ENCODE peak calls at places on chromosomes 5 and 9, in ten cellular contexts. One of them, this sample, is unnamed.

GRCh38 chr5:82684153-82684552 is 393.0 kb downstream of the TMEM167A start:
- DNase-seq in Calu3: no peak
- DNase-seq in glutamatergic neuron: no peak
- DNase-seq in astrocyte of the cerebellum: no peak
- DNase-seq in fibroblast of mammary gland: no peak
- DNase-seq in lower leg skin: no peak
- DNase-seq in OCI-LY7: no peak
- DNase-seq in NB4: no peak
- DNase-seq in upper lobe of right lung: no peak
- DNase-seq in CD4-positive, alpha-beta T cell: no peak
- DNase-seq in this sample: no peak

GRCh38 chr5:16759147-16759800 is 142.5 kb upstream of the RETREG1 start:
- DNase-seq in Calu3: no peak
- DNase-seq in glutamatergic neuron: no peak
- DNase-seq in CD4-positive, alpha-beta T cell: no peak
- DNase-seq in fibroblast of mammary gland: no peak
- DNase-seq in astrocyte of the cerebellum: peak; percentile 26
- DNase-seq in NB4: peak; percentile 60
- DNase-seq in lower leg skin: no peak
- DNase-seq in upper lobe of right lung: no peak
- DNase-seq in OCI-LY7: no peak
- DNase-seq in this sample: peak; percentile 18

GRCh38 chr5:177133119-177133844 is at the start of gene NSD1:
- DNase-seq in glutamatergic neuron: peak; percentile 92
- DNase-seq in upper lobe of right lung: peak; percentile 96
- DNase-seq in astrocyte of the cerebellum: peak; percentile 20
- DNase-seq in Calu3: peak; percentile 85
- DNase-seq in NB4: peak; percentile 88
- DNase-seq in OCI-LY7: peak; percentile 86
- DNase-seq in fibroblast of mammary gland: peak; percentile 76
- DNase-seq in CD4-positive, alpha-beta T cell: peak; percentile 91
- DNase-seq in lower leg skin: peak; percentile 96
- DNase-seq in this sample: peak; percentile 87

GRCh38 chr5:34914671-34915138 is 599 bp downstream of the RAD1 start:
- DNase-seq in CD4-positive, alpha-beta T cell: no peak
- DNase-seq in glutamatergic neuron: peak; percentile 24
- DNase-seq in upper lobe of right lung: peak; percentile 67
- DNase-seq in lower leg skin: peak; percentile 88
- DNase-seq in NB4: peak; percentile 53
- DNase-seq in Calu3: no peak
- DNase-seq in fibroblast of mammary gland: peak; percentile 25
- DNase-seq in OCI-LY7: peak; percentile 44
- DNase-seq in astrocyte of the cerebellum: no peak
- DNase-seq in this sample: peak; percentile 40

GRCh38 chr9:125752070-125752628 is 5.0 kb downstream of the PBX3 start:
- DNase-seq in upper lobe of right lung: no peak
- DNase-seq in lower leg skin: no peak
- DNase-seq in fibroblast of mammary gland: no peak
- DNase-seq in NB4: no peak
- DNase-seq in CD4-positive, alpha-beta T cell: no peak
- DNase-seq in Calu3: no peak
- DNase-seq in astrocyte of the cerebellum: no peak
- DNase-seq in OCI-LY7: no peak
- DNase-seq in glutamatergic neuron: no peak
- DNase-seq in this sample: no peak

GRCh38 chr9:14482856-14483255 is 168.9 kb upstream of the NFIB start:
- DNase-seq in Calu3: no peak
- DNase-seq in fibroblast of mammary gland: no peak
- DNase-seq in astrocyte of the cerebellum: no peak
- DNase-seq in upper lobe of right lung: no peak
- DNase-seq in glutamatergic neuron: no peak
- DNase-seq in NB4: no peak
- DNase-seq in CD4-positive, alpha-beta T cell: no peak
- DNase-seq in OCI-LY7: no peak
- DNase-seq in lower leg skin: no peak
- DNase-seq in this sample: no peak

GRCh38 chr9:117917873-117918272 is 213.7 kb downstream of the TLR4 start:
- DNase-seq in glutamatergic neuron: peak; percentile 13
- DNase-seq in upper lobe of right lung: no peak
- DNase-seq in fibroblast of mammary gland: no peak
- DNase-seq in astrocyte of the cerebellum: no peak
- DNase-seq in NB4: no peak
- DNase-seq in CD4-positive, alpha-beta T cell: no peak
- DNase-seq in lower leg skin: no peak
- DNase-seq in OCI-LY7: no peak
- DNase-seq in Calu3: no peak
- DNase-seq in this sample: no peak

GRCh38 chr9:89658401-89658800 is 53.6 kb downstream of the GADD45G start:
- DNase-seq in upper lobe of right lung: no peak
- DNase-seq in NB4: no peak
- DNase-seq in Calu3: no peak
- DNase-seq in OCI-LY7: no peak
- DNase-seq in astrocyte of the cerebellum: no peak
- DNase-seq in fibroblast of mammary gland: no peak
- DNase-seq in CD4-positive, alpha-beta T cell: no peak
- DNase-seq in lower leg skin: no peak
- DNase-seq in glutamatergic neuron: no peak
- DNase-seq in this sample: no peak

GRCh38 chr5:173592050-173592669 is 24.3 kb downstream of the BOD1 start:
- DNase-seq in upper lobe of right lung: no peak
- DNase-seq in fibroblast of mammary gland: peak; percentile 39
- DNase-seq in lower leg skin: no peak
- DNase-seq in NB4: peak; percentile 55
- DNase-seq in Calu3: no peak
- DNase-seq in CD4-positive, alpha-beta T cell: no peak
- DNase-seq in glutamatergic neuron: no peak
- DNase-seq in astrocyte of the cerebellum: no peak
- DNase-seq in OCI-LY7: peak; percentile 66
- DNase-seq in this sample: no peak

GRCh38 chr5:149773245-149774095 is 43.4 kb downstream of the PPARGC1B start:
- DNase-seq in upper lobe of right lung: no peak
- DNase-seq in NB4: no peak
- DNase-seq in Calu3: no peak
- DNase-seq in OCI-LY7: no peak
- DNase-seq in fibroblast of mammary gland: no peak
- DNase-seq in CD4-positive, alpha-beta T cell: no peak
- DNase-seq in glutamatergic neuron: no peak
- DNase-seq in astrocyte of the cerebellum: no peak
- DNase-seq in lower leg skin: no peak
- DNase-seq in this sample: no peak

GRCh38 chr9:138049085-138049778 is 171.7 kb downstream of the CACNA1B start:
- DNase-seq in glutamatergic neuron: no peak
- DNase-seq in Calu3: no peak
- DNase-seq in lower leg skin: peak; percentile 73
- DNase-seq in upper lobe of right lung: peak; percentile 52
- DNase-seq in astrocyte of the cerebellum: no peak
- DNase-seq in CD4-positive, alpha-beta T cell: no peak
- DNase-seq in fibroblast of mammary gland: no peak
- DNase-seq in NB4: no peak
- DNase-seq in OCI-LY7: no peak
- DNase-seq in this sample: no peak

GRCh38 chr5:177103523-177104253 is 17.0 kb downstream of the FGFR4 start:
- DNase-seq in lower leg skin: no peak
- DNase-seq in upper lobe of right lung: no peak
- DNase-seq in CD4-positive, alpha-beta T cell: no peak
- DNase-seq in fibroblast of mammary gland: peak; percentile 16
- DNase-seq in glutamatergic neuron: no peak
- DNase-seq in astrocyte of the cerebellum: no peak
- DNase-seq in OCI-LY7: no peak
- DNase-seq in Calu3: no peak
- DNase-seq in NB4: no peak
- DNase-seq in this sample: no peak

GRCh38 chr5:152052470-152052869 is 127.8 kb upstream of the GLRA1 start:
- DNase-seq in lower leg skin: no peak
- DNase-seq in OCI-LY7: no peak
- DNase-seq in glutamatergic neuron: no peak
- DNase-seq in astrocyte of the cerebellum: no peak
- DNase-seq in NB4: no peak
- DNase-seq in fibroblast of mammary gland: no peak
- DNase-seq in upper lobe of right lung: no peak
- DNase-seq in Calu3: no peak
- DNase-seq in CD4-positive, alpha-beta T cell: no peak
- DNase-seq in this sample: no peak

GRCh38 chr9:138009456-138010273 is 132.1 kb downstream of the CACNA1B start:
- DNase-seq in fibroblast of mammary gland: no peak
- DNase-seq in OCI-LY7: no peak
- DNase-seq in astrocyte of the cerebellum: no peak
- DNase-seq in CD4-positive, alpha-beta T cell: no peak
- DNase-seq in Calu3: no peak
- DNase-seq in upper lobe of right lung: peak; percentile 50
- DNase-seq in lower leg skin: peak; percentile 78
- DNase-seq in NB4: no peak
- DNase-seq in glutamatergic neuron: peak; percentile 78
- DNase-seq in this sample: no peak

GRCh38 chr5:32909207-32909606 is 198.1 kb downstream of the NPR3 start:
- DNase-seq in upper lobe of right lung: no peak
- DNase-seq in OCI-LY7: no peak
- DNase-seq in CD4-positive, alpha-beta T cell: no peak
- DNase-seq in glutamatergic neuron: no peak
- DNase-seq in NB4: no peak
- DNase-seq in fibroblast of mammary gland: peak; percentile 12
- DNase-seq in lower leg skin: no peak
- DNase-seq in astrocyte of the cerebellum: peak; percentile 18
- DNase-seq in Calu3: no peak
- DNase-seq in this sample: no peak

GRCh38 chr9:24333629-24334028 is 212.1 kb downstream of the IZUMO3 start:
- DNase-seq in NB4: peak; percentile 0
- DNase-seq in fibroblast of mammary gland: no peak
- DNase-seq in CD4-positive, alpha-beta T cell: no peak
- DNase-seq in glutamatergic neuron: no peak
- DNase-seq in Calu3: no peak
- DNase-seq in lower leg skin: no peak
- DNase-seq in astrocyte of the cerebellum: no peak
- DNase-seq in OCI-LY7: no peak
- DNase-seq in upper lobe of right lung: no peak
- DNase-seq in this sample: no peak

GRCh38 chr9:92685022-92685421 is 15.1 kb upstream of the IPPK start:
- DNase-seq in fibroblast of mammary gland: no peak
- DNase-seq in CD4-positive, alpha-beta T cell: no peak
- DNase-seq in OCI-LY7: peak; percentile 11
- DNase-seq in Calu3: no peak
- DNase-seq in NB4: no peak
- DNase-seq in astrocyte of the cerebellum: no peak
- DNase-seq in lower leg skin: peak; percentile 66
- DNase-seq in glutamatergic neuron: no peak
- DNase-seq in upper lobe of right lung: no peak
- DNase-seq in this sample: no peak

GRCh38 chr9:92682269-92682668 is 12.3 kb upstream of the IPPK start:
- DNase-seq in OCI-LY7: no peak
- DNase-seq in fibroblast of mammary gland: no peak
- DNase-seq in glutamatergic neuron: no peak
- DNase-seq in astrocyte of the cerebellum: no peak
- DNase-seq in Calu3: no peak
- DNase-seq in NB4: no peak
- DNase-seq in lower leg skin: peak; percentile 79
- DNase-seq in upper lobe of right lung: no peak
- DNase-seq in CD4-positive, alpha-beta T cell: no peak
- DNase-seq in this sample: no peak

DNA sequence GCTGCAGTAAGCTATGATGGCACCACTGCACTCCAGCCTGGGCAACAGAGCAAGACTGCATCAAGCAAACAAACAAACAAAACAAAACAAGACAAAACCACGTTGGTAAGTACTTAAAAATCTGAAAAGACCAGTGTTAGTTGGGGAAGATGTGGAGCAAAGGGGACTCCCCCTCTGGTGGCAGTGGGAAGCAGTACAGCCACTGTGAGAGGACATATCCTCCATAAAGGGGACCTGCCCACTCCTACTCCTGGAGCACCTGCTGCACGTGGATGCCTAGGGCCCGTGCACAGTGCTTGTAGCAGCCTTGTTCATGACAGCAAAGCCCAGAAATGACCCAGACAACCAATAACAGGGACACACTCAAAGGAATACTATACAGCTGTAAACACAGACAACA is 17.0 kb upstream of the IPPK start:
- DNase-seq in glutamatergic neuron: no peak
- DNase-seq in NB4: peak; percentile 22
- DNase-seq in astrocyte of the cerebellum: no peak
- DNase-seq in upper lobe of right lung: no peak
- DNase-seq in OCI-LY7: peak; percentile 35
- DNase-seq in CD4-positive, alpha-beta T cell: no peak
- DNase-seq in Calu3: no peak
- DNase-seq in fibroblast of mammary gland: no peak
- DNase-seq in lower leg skin: peak; percentile 71
- DNase-seq in this sample: no peak
- TF ChIP-seq CTCF in glutamatergic neuron: no peak
- TF ChIP-seq CTCF in NB4: peak; percentile 36
- TF ChIP-seq CTCF in astrocyte of the cerebellum: peak; percentile 27
- TF ChIP-seq CTCF in upper lobe of right lung: no peak
- TF ChIP-seq CTCF in OCI-LY7: peak; percentile 52
- TF ChIP-seq CTCF in CD4-positive, alpha-beta T cell: no peak
- TF ChIP-seq CTCF in Calu3: no peak
- TF ChIP-seq CTCF in fibroblast of mammary gland: peak; percentile 27
- TF ChIP-seq CTCF in lower leg skin: no peak
- TF ChIP-seq CTCF in this sample: no peak

GRCh38 chr5:74903165-74903787 is 37.1 kb upstream of the FAM169A start:
- DNase-seq in CD4-positive, alpha-beta T cell: peak; percentile 18
- DNase-seq in fibroblast of mammary gland: peak; percentile 2
- DNase-seq in glutamatergic neuron: peak; percentile 28
- DNase-seq in OCI-LY7: no peak
- DNase-seq in astrocyte of the cerebellum: no peak
- DNase-seq in upper lobe of right lung: peak; percentile 77
- DNase-seq in NB4: no peak
- DNase-seq in lower leg skin: no peak
- DNase-seq in Calu3: peak; percentile 87
- DNase-seq in this sample: peak; percentile 42
- TF ChIP-seq CTCF in CD4-positive, alpha-beta T cell: peak; percentile 37
- TF ChIP-seq CTCF in fibroblast of mammary gland: peak; percentile 28
- TF ChIP-seq CTCF in glutamatergic neuron: no peak
- TF ChIP-seq CTCF in OCI-LY7: peak; percentile 46
- TF ChIP-seq CTCF in astrocyte of the cerebellum: peak; percentile 45
- TF ChIP-seq CTCF in upper lobe of right lung: peak; percentile 49
- TF ChIP-seq CTCF in NB4: peak; percentile 7
- TF ChIP-seq CTCF in lower leg skin: no peak
- TF ChIP-seq CTCF in Calu3: peak; percentile 80
- TF ChIP-seq CTCF in this sample: peak; percentile 47

DNA sequence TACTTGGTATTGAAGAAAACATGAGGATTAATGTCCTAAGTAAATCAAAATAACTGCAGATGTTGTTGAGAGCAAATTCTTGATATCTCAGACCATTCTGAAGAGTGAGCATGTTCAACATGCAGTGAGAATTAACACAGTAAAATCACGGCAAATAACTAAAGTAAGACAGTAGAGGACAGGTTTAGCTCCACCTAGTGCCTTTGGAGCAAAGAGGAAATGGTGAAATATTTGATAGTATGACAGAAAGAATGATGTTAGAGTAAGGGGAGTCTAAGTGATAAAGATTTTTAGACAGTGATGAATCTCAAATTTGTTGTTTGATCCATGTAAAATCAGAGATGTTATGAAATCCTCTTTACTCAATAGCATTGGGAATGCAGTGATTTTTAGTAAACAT is 424.2 kb downstream of the TMEM161B start:
- DNase-seq in glutamatergic neuron: no peak
- DNase-seq in Calu3: no peak
- DNase-seq in NB4: no peak
- DNase-seq in upper lobe of right lung: no peak
- DNase-seq in fibroblast of mammary gland: no peak
- DNase-seq in astrocyte of the cerebellum: no peak
- DNase-seq in CD4-positive, alpha-beta T cell: no peak
- DNase-seq in OCI-LY7: no peak
- DNase-seq in lower leg skin: no peak
- DNase-seq in this sample: no peak
- TF ChIP-seq CTCF in glutamatergic neuron: no peak
- TF ChIP-seq CTCF in Calu3: no peak
- TF ChIP-seq CTCF in NB4: no peak
- TF ChIP-seq CTCF in upper lobe of right lung: no peak
- TF ChIP-seq CTCF in fibroblast of mammary gland: no peak
- TF ChIP-seq CTCF in astrocyte of the cerebellum: no peak
- TF ChIP-seq CTCF in CD4-positive, alpha-beta T cell: no peak
- TF ChIP-seq CTCF in OCI-LY7: peak; percentile 33
- TF ChIP-seq CTCF in lower leg skin: no peak
- TF ChIP-seq CTCF in this sample: no peak

GRCh38 chr9:87336407-87336806 is 161.3 kb upstream of the DAPK1 start:
- DNase-seq in lower leg skin: no peak
- DNase-seq in astrocyte of the cerebellum: no peak
- DNase-seq in OCI-LY7: peak; percentile 2
- DNase-seq in glutamatergic neuron: peak; percentile 28
- DNase-seq in fibroblast of mammary gland: peak; percentile 27
- DNase-seq in NB4: peak; percentile 40
- DNase-seq in CD4-positive, alpha-beta T cell: no peak
- DNase-seq in Calu3: no peak
- DNase-seq in upper lobe of right lung: no peak
- DNase-seq in this sample: no peak
- TF ChIP-seq CTCF in lower leg skin: no peak
- TF ChIP-seq CTCF in astrocyte of the cerebellum: no peak
- TF ChIP-seq CTCF in OCI-LY7: no peak
- TF ChIP-seq CTCF in glutamatergic neuron: no peak
- TF ChIP-seq CTCF in fibroblast of mammary gland: peak; percentile 13
- TF ChIP-seq CTCF in NB4: peak; percentile 44
- TF ChIP-seq CTCF in CD4-positive, alpha-beta T cell: no peak
- TF ChIP-seq CTCF in Calu3: no peak
- TF ChIP-seq CTCF in upper lobe of right lung: no peak
- TF ChIP-seq CTCF in this sample: no peak